ENCODE peak calls at places on chromosomes 16 and 17, in six cellular contexts. G, U, N, E, V and B are unnamed samples.

GRCh38 chr17:19311421-19312215 is 50.9 kb downstream of the B9D1 start:
- DNase-seq in G (no peak), U (no peak), N (no peak), E (no peak), V (no peak), B (no peak)

GRCh38 chr16:3819741-3820724 is 60.5 kb downstream of the CREBBP start:
- DNase-seq in G (no peak), U (peak; percentile 38), N (peak; percentile 29), E (peak; percentile 43), V (no peak), B (no peak)

GRCh38 chr16:30700971-30701370 is 2.0 kb downstream of the SRCAP start:
- DNase-seq in G (no peak), U (no peak), N (no peak), E (no peak), V (no peak), B (no peak)

GRCh38 chr17:44191941-44192496 is 5.2 kb downstream of the TMUB2 start:
- DNase-seq in G (no peak), U (no peak), N (no peak), E (no peak), V (no peak), B (no peak)

GRCh38 chr17:78724544-78724943 is 57.5 kb downstream of the CYTH1 start:
- DNase-seq in G (no peak), U (peak; percentile 45), N (no peak), E (no peak), V (no peak), B (no peak)

GRCh38 chr17:44197980-44198720 is 1.5 kb downstream of the ATXN7L3 start:
- DNase-seq in G (peak; percentile 47), U (no peak), N (peak; percentile 68), E (peak; percentile 49), V (peak; percentile 55), B (peak; percentile 24)

GRCh38 chr17:44804301-44805061 is 25.6 kb downstream of the GJC1 start:
- DNase-seq in G (no peak), U (no peak), N (no peak), E (no peak), V (no peak), B (no peak)

GRCh38 chr17:59329558-59330313 is 1.7 kb upstream of the YPEL2 start:
- DNase-seq in G (peak; percentile 42), U (peak; percentile 66), N (peak; percentile 61), E (peak; percentile 94), V (peak; percentile 53), B (peak; percentile 38)

GRCh38 chr17:29245401-29245800 is 1.3 kb upstream of the CRYBA1 start:
- DNase-seq in G (no peak), U (no peak), N (no peak), E (no peak), V (no peak), B (no peak)

GRCh38 chr17:49696233-49696761 is 11.5 kb downstream of the SLC35B1 start:
- DNase-seq in G (peak; percentile 78), U (no peak), N (peak; percentile 80), E (no peak), V (no peak), B (no peak)

GRCh38 chr16:10552998-10553491 is 27.4 kb downstream of the EMP2 start:
- DNase-seq in G (peak; percentile 22), U (peak; percentile 30), N (peak; percentile 54), E (no peak), V (peak; percentile 47), B (peak; percentile 35)

GRCh38 chr16:46747777-46748651 is at the start of gene MYLK3:
- DNase-seq in G (no peak), U (no peak), N (no peak), E (no peak), V (no peak), B (no peak)

GRCh38 chr17:5563451-5563850 is 20.9 kb downstream of the NLRP1 start:
- DNase-seq in G (no peak), U (no peak), N (no peak), E (no peak), V (no peak), B (no peak)

GRCh38 chr16:23148513-23149266 is 562 bp downstream of the USP31 start:
- DNase-seq in G (peak; percentile 56), U (peak; percentile 76), N (peak; percentile 48), E (no peak), V (peak; percentile 72), B (peak; percentile 44)

GRCh38 chr17:49784636-49785035 is 3.8 kb upstream of the KAT7 start:
- DNase-seq in G (no peak), U (no peak), N (no peak), E (no peak), V (no peak), B (no peak)

GRCh38 chr17:59093702-59094231 is 12.9 kb downstream of the TRIM37 start:
- DNase-seq in G (no peak), U (no peak), N (no peak), E (peak; percentile 84), V (peak; percentile 68), B (no peak)

GRCh38 chr17:19978803-19979202 is 1.2 kb upstream of the AKAP10 start:
- DNase-seq in G (no peak), U (no peak), N (no peak), E (no peak), V (no peak), B (no peak)

GRCh38 chr16:4309833-4310266 is 6.0 kb upstream of the GLIS2 start:
- DNase-seq in G (peak; percentile 62), U (peak; percentile 82), N (peak; percentile 63), E (peak; percentile 75), V (peak; percentile 67), B (peak; percentile 41)

GRCh38 chr17:16297367-16298139 is 55.7 kb downstream of the CENPV start:
- DNase-seq in G (no peak), U (no peak), N (no peak), E (no peak), V (no peak), B (no peak)

GRCh38 chr17:36616391-36617029 is 15.1 kb downstream of the MRM1 start:
- DNase-seq in G (no peak), U (no peak), N (no peak), E (no peak), V (no peak), B (no peak)

GRCh38 chr17:48351916-48352332 is 78.1 kb downstream of the SKAP1 start:
- DNase-seq in G (no peak), U (no peak), N (no peak), E (peak; percentile 39), V (no peak), B (peak; percentile 48)

GRCh38 chr16:68752602-68753001 is 15.5 kb downstream of the CDH1 start:
- DNase-seq in G (no peak), U (no peak), N (peak; percentile 53), E (no peak), V (no peak), B (peak; percentile 84)

GRCh38 chr16:28212532-28212873 is 738 bp upstream of the XPO6 start:
- DNase-seq in G (no peak), U (no peak), N (no peak), E (no peak), V (no peak), B (no peak)

GRCh38 chr16:711548-712320 is 3.2 kb upstream of the METRN start:
- DNase-seq in G (peak; percentile 86), U (peak; percentile 83), N (peak; percentile 69), E (no peak), V (peak; percentile 72), B (peak; percentile 76)

GRCh38 chr16:89256651-89257254 is 39.2 kb downstream of the ZNF778 start:
- DNase-seq in G (peak; percentile 81), U (peak; percentile 73), N (peak; percentile 92), E (no peak), V (peak; percentile 46), B (peak; percentile 62)

GRCh38 chr16:7853197-7853596 is 520.6 kb downstream of the RBFOX1 start:
- DNase-seq in G (no peak), U (no peak), N (no peak), E (no peak), V (no peak), B (no peak)

GRCh38 chr16:68005786-68006286 is 6.6 kb upstream of the DPEP2 start:
- DNase-seq in G (no peak), U (peak; percentile 31), N (peak; percentile 71), E (peak; percentile 87), V (peak; percentile 54), B (peak; percentile 84)

GRCh38 chr17:45948881-45949624 is 50.0 kb upstream of the STH start:
- DNase-seq in G (peak; percentile 77), U (peak; percentile 81), N (peak; percentile 35), E (peak; percentile 50), V (peak; percentile 66), B (peak; percentile 13)
- H3K4me3 ChIP-seq in G (no peak overlapping the region), U (peak overlapping the region; percentile 29), N (no peak overlapping the region), E (peak overlapping the region; percentile 48), V (no peak overlapping the region), B (peak overlapping the region; percentile 42)

DNA sequence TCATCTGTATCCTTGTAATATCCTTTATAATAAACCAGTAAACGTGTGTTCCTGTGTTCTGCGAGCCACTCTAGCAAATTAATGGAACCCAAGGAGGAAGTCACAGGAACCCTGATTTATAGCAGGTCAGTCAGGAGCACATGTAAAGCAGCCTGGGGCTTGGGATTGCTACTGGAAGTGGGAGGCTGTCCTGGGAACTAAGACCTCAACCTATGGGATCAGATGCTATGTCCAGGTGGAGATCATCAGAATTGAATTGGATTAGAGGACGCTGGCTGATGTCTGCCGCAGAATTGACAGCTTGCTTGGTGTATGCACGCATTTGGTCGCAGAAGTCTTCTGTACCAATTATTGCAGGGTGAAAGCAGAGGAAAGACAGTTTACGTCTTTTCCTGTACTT is 15.7 kb downstream of the WNT3 start:
- DNase-seq in G (no peak), U (no peak), N (no peak), E (no peak), V (no peak), B (no peak)
- H3K4me1 ChIP-seq in G (no peaks in the 10 kb centered on the region), U (no peaks in the 10 kb centered on the region), N (no peaks in the 10 kb centered on the region), E (peaks cover 13% of the 10 kb centered on the region), V (no peaks in the 10 kb centered on the region), B (no peaks in the 10 kb centered on the region)

DNA sequence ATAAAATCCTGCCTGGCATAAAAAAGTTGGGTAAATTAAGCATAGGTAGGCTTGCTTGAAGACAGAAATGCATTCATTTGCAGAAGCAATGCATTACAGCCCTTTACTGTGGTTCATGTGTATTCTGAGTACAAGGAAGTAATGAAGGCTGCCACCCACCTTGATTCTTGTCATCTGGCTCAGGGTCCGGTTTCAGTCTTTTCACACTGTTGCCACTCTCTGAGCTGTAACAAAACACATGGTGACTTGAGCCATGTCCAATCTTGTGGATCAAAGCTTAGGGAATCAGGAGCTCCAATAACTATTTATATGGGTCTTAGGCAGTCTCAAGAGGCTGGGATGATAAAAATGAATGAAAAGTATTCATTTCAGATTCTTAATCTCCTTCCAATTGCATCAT is 22.0 kb downstream of the PSME3IP1 start:
- DNase-seq in G (no peak), U (no peak), N (no peak), E (no peak), V (no peak), B (no peak)
- H3K27ac ChIP-seq in G (no peak overlapping the region), U (no peak overlapping the region), N (no peak overlapping the region), E (no peak overlapping the region), V (no peak overlapping the region), B (no peak overlapping the region)

DNA sequence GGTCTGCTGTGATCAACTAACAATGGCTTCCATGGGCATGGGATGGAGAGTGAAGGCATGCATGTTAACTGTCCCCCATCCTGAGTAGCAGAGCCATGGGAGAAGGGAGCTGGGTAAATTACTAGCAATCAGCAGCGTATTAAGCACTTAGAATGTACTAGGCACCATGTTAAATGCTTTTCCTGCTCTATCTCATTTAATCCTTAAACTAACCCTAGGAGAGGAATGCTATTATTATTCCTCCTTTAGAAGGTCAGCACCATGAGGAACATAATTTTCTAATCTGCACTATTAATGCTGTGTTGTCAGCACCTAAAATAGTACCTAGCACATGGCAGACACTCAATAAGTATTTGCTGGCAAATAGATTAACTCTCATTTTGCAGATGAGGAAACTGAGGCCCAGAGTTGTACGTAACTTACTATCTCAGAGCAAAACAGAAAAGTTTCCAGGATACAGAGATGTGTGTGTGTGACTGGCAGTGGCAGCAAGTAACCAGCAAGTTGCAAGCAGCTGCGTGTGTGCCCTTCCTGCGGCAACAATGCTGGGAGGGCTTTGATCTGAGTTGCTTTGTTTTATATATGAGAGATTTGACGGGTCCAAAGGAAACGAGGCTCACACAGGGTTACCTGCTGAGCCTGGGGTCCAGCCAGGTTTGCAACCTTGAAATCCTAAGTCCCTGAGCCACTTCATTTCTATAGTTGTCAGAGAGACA is 6.5 kb upstream of the KLHL36 start:
- DNase-seq in G (no peak), U (no peak), N (peak; percentile 45), E (no peak), V (no peak), B (no peak)
- H3K4me3 ChIP-seq in G (peak overlapping the region; percentile 17), U (no peak overlapping the region), N (no peak overlapping the region), E (no peak overlapping the region), V (no peak overlapping the region), B (peak overlapping the region; percentile 33)